ENCODE peak calls at places on chromosomes 6 and 20, in ten cellular contexts. N is CD8-positive, alpha-beta T cell; Q is body of pancreas; T is cardiac muscle cell; W is upper lobe of right lung; E is endodermal cell; R is uterus; M is spleen; J is fibroblast of pulmonary artery; B is ovary. U is an unnamed sample.

GRCh38 chr6:105900120-105900937 is 185.8 kb upstream of the PRDM1 start:
- DNase-seq in J (peak), Q (no peak), N (no peak), B (no peak), W (no peak), R (no peak), T (peak), E (no peak), M (no peak), U (peak)

GRCh38 chr6:136086686-136087085 is 163.4 kb downstream of the MTFR2 start:
- DNase-seq in B (no peak), R (no peak), J (peak), N (no peak), W (no peak), E (no peak), T (peak), Q (no peak), M (no peak), U (no peak)

GRCh38 chr6:91023529-91023928 is 436.7 kb upstream of the MAP3K7 start:
- DNase-seq in B (no peak), T (no peak), M (no peak), Q (no peak), N (no peak), J (no peak), E (no peak), R (no peak), W (no peak), U (no peak)

GRCh38 chr20:30505566-30505965 is 751.9 kb upstream of the DEFB115 start:
- DNase-seq in R (no peak), M (no peak), W (no peak), E (no peak), J (no peak), B (no peak), Q (no peak), T (no peak), N (no peak), U (no peak)

GRCh38 chr6:5271926-5272325 is 10.6 kb downstream of the FARS2 start:
- DNase-seq in M (no peak), Q (no peak), T (no peak), W (no peak), R (no peak), B (no peak), N (no peak), E (no peak), J (no peak), U (no peak)

GRCh38 chr20:44388466-44389023 is 33.0 kb downstream of the HNF4A start:
- DNase-seq in R (peak), W (peak), M (peak), T (peak), Q (peak), J (peak), B (peak), E (peak), N (peak), U (peak)

GRCh38 chr6:408599-409102 is 17.1 kb downstream of the IRF4 start:
- DNase-seq in T (peak), B (no peak), E (peak), Q (peak), R (no peak), N (no peak), W (peak), J (peak), M (no peak), U (peak)

GRCh38 chr6:141388666-141389065 is 744.1 kb upstream of the GJE1 start:
- DNase-seq in E (peak), M (no peak), N (no peak), T (no peak), J (no peak), B (no peak), W (no peak), Q (no peak), R (no peak), U (no peak)

GRCh38 chr20:57714409-57715267 is 4.8 kb upstream of the PMEPA1 start:
- DNase-seq in N (no peak), E (no peak), J (peak), M (no peak), W (no peak), T (peak), Q (no peak), R (no peak), B (no peak), U (peak)

GRCh38 chr6:33762713-33763112 is 16.0 kb upstream of the IP6K3 start:
- DNase-seq in B (no peak), Q (no peak), N (no peak), J (no peak), R (no peak), T (peak), M (no peak), E (no peak), W (no peak), U (peak)

GRCh38 chr6:35498407-35499045 is 1.6 kb upstream of the TEAD3 start:
- DNase-seq in Q (no peak), R (no peak), M (no peak), B (peak), E (peak), T (no peak), W (no peak), J (no peak), N (no peak), U (peak)

GRCh38 chr6:146913842-146914562 is 290.2 kb upstream of the STXBP5 start:
- DNase-seq in M (peak), Q (peak), T (peak), E (peak), N (no peak), R (peak), B (peak), J (peak), W (peak), U (peak)

GRCh38 chr20:39823239-39823638 is 861.1 kb downstream of the DHX35 start:
- DNase-seq in W (no peak), E (no peak), N (no peak), M (no peak), T (peak), Q (peak), J (peak), B (no peak), R (no peak), U (peak)

GRCh38 chr20:16491277-16491912 is 81.9 kb downstream of the KIF16B start:
- DNase-seq in E (no peak), B (no peak), Q (peak), J (no peak), N (no peak), T (peak), R (no peak), W (no peak), M (no peak), U (peak)

GRCh38 chr6:134732761-134733160 is 217.1 kb downstream of the ALDH8A1 start:
- DNase-seq in Q (no peak), B (no peak), R (no peak), M (no peak), E (no peak), T (no peak), J (no peak), W (no peak), N (no peak), U (no peak)

GRCh38 chr20:22411568-22412450 is 172.6 kb downstream of the FOXA2 start:
- DNase-seq in E (no peak), R (peak), T (peak), B (peak), Q (peak), N (no peak), W (no peak), J (peak), M (no peak), U (peak)

GRCh38 chr20:35523298-35523888 is 6.1 kb downstream of the C20orf173 start:
- DNase-seq in T (no peak), Q (no peak), W (no peak), E (peak), N (no peak), J (no peak), R (no peak), B (no peak), M (no peak), U (peak)

GRCh38 chr20:63484651-63485403 is 12.4 kb upstream of the KCNQ2 start:
- DNase-seq in Q (no peak), E (no peak), B (no peak), J (no peak), R (no peak), T (no peak), W (no peak), N (no peak), M (no peak), U (no peak)

GRCh38 chr20:1187605-1188171 is 2.9 kb upstream of the TMEM74B start:
- DNase-seq in E (no peak), T (peak), Q (no peak), N (no peak), M (no peak), R (no peak), W (no peak), J (no peak), B (no peak), U (peak)
- H3K4me3 ChIP-seq in E (no peak), T (no peak), Q (no peak), N (no peak), M (no peak), R (no peak), W (no peak), J (no peak), B (no peak), U (no peak)

GRCh38 chr6:165045631-165046030 is 263.8 kb downstream of the C6orf118 start:
- DNase-seq in N (no peak), E (no peak), M (no peak), R (no peak), Q (no peak), T (no peak), J (no peak), W (no peak), B (no peak), U (no peak)

GRCh38 chr6:165047952-165048351 is 261.5 kb downstream of the C6orf118 start:
- DNase-seq in R (no peak), M (no peak), W (no peak), T (no peak), E (no peak), N (no peak), Q (no peak), J (no peak), B (no peak), U (no peak)

DNA sequence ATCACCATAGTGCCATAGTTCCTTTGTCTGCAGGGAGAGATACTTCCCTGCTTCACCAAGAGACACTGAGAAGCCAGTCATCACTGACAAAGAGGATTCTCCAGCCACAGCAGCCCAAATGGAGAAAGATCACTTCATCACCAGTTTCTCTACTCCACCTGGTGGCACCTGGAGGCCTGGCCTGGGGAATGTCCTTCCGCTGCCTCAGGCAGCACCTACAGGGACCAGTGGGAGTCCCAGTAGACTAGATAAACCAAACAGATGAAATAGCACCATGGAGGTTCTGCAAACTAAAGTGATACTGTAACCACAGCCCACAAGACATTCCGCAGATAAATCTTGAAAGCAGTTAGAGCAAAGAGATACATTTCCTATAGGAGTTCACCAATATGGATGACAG is 266.5 kb downstream of the C6orf118 start:
- DNase-seq in J (no peak), N (no peak), M (no peak), Q (no peak), E (peak), T (no peak), B (no peak), W (no peak), R (no peak), U (no peak)
- TF ChIP-seq CTCF in J (no peak), N (no peak), M (no peak), Q (no peak), E (peak), T (no peak), B (no peak), W (no peak), R (no peak), U (no peak)

GRCh38 chr6:38815250-38815649 is 100.1 kb downstream of the DNAH8 start:
- DNase-seq in Q (no peak), J (no peak), T (no peak), W (no peak), R (no peak), M (no peak), B (no peak), N (no peak), E (no peak), U (no peak)
- H3K4me3 ChIP-seq in Q (no peak), J (no peak), T (no peak), W (no peak), R (no peak), M (no peak), B (no peak), N (no peak), E (no peak), U (no peak)

DNA sequence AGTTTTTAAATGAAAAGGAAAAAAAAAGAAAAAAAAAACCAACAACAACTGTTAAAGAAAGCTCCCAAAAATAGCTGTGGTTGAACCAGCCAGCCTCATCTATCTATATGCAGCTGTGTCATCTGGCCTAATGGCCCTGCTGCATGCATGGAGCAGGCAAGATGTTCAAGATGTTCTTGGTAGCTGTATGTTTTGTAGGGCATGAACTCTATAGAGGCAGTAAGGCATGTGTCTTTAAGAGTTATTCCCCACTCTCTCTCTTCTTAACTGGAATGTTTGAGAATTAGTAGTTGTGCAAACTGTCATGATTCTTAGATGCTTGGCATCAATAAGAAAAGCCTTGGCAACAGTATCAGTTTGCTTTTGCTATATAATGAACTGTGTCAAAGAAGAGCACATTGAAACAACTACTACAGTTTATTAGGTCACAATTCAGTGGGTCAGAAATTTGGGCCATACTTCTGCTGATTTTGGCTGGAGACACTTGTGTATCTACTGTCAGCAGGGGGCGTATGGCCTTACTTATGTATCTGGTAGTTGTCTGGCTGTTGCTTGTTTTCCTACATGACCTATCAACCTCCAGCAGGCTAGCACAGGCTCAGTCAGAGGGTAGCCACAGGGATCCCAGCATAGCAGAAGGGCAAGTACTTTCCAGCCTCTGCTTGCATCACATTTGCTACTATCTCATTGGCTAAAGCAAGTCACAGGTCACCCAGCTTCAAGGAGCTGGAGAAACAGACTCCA is 56.1 kb upstream of the LAMP5 start:
- DNase-seq in W (no peak), B (no peak), N (no peak), J (peak), T (peak), E (peak), Q (peak), R (no peak), M (no peak), U (peak)
- TF ChIP-seq CTCF in W (peak), B (no peak), N (no peak), J (no peak), T (peak), E (peak), Q (peak), R (no peak), M (no peak), U (peak)

GRCh38 chr20:13783528-13783927 is 1.2 kb downstream of the ESF1 start:
- DNase-seq in T (no peak), B (no peak), W (no peak), R (no peak), Q (no peak), J (no peak), M (no peak), E (no peak), N (no peak), U (no peak)
- H3K4me3 ChIP-seq in T (peak), B (no peak), W (peak), R (no peak), Q (no peak), J (peak), M (no peak), E (peak), N (no peak), U (peak)

DNA sequence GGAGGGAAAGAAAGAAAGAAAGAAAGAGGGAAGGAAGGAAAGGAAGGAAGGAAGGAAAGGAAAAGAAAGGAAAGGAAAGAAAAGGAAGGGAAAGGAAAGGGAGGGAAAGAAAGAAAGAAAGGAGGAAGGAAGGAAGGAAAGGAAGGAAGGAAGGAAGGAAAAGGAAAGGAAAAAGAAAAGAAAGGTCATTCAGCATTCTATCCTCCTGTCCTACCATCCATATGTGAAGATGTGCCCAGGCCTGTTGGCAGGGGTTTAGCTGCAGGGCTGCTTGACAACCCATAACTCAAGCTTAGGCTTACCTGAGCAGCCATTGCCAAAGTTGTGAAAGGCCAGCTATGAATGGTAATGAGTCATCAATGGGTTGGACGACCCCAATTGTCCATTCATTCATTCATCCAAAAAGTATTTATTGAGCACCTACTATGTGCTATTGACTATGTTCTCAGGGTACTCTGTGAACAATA is 49.9 kb upstream of the OCSTAMP start:
- DNase-seq in T (no peak), B (no peak), E (peak), Q (no peak), J (no peak), N (no peak), M (no peak), R (no peak), W (no peak), U (no peak)
- TF ChIP-seq CTCF in T (no peak), B (no peak), E (no peak), Q (no peak), J (no peak), N (no peak), M (no peak), R (no peak), W (no peak), U (no peak)

DNA sequence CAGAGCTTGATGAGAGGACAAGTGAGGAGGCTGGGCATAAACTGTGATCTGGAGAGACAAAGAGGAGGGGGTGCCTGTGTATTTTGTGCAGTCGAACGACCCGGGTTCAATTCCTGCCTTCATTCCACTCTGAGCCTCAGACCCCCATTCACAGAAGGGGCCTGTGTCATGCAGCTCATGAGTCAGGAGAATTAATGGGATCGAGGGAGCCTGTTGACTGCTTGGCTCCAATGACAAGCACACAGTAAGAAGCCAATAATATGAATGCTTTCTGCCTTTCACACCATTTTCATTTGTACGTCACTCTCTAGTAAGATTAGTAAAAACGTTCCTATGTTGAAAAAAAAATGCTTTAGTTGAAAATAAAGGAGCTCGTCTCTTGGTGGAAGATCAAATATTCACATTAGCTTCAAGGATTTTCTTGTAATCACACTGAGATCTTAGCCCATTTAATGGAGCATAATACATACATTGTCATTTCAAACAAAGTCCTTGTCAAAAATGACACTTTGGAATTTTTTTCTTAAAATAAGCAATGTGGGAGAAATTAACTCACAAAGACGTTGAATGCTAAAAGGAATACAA is 246.8 kb upstream of the AFDN start:
- DNase-seq in R (no peak), B (no peak), E (no peak), N (no peak), J (no peak), T (no peak), Q (no peak), M (no peak), W (no peak), U (no peak)
- H3K4me3 ChIP-seq in R (no peak), B (no peak), E (no peak), N (no peak), J (no peak), T (no peak), Q (no peak), M (no peak), W (no peak), U (no peak)

DNA sequence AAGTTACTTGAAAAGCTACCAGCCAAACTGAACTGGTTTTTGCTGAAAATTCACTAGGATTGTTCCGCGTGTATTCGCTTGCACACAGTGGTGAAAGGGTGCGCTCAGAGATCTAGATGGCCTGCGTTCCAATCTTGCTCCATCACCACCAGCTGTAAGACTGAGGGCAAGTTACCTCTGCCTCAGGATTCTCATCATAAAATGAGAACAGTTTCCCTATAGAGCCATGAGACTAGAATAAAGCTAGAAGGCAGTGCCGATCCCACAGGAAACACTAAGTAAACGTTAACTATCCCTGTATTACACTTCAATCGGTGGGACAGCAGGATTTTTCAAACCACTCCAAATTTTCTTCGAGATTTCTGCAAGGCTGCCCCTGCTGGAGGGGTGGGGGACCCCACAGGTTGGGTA is 838 bp downstream of the AHCY start:
- DNase-seq in R (no peak), T (peak), E (no peak), B (no peak), N (no peak), J (peak), M (no peak), W (no peak), Q (no peak), U (peak)
- TF ChIP-seq CTCF in R (peak), T (peak), E (peak), B (peak), N (peak), J (no peak), M (no peak), W (no peak), Q (no peak), U (no peak)

DNA sequence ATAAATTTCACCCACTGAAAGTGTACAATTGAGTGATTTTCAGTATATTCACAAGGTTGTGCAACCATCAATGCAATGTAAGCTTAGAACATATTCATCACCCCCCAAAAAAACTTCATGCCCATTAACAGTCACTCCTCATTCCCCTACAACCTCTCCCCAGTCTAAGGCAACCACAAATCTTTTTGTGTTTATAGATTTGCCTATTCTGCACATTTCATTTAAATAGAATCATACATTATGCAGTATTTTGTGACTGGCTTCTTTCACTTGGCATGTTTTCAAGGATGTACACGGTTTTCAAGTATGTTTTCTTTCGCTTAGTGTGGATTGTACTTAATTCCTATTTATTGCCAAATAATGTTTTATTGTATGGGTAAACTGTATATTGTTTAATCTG is 329.3 kb upstream of the RNF24 start:
- DNase-seq in J (no peak), N (no peak), R (no peak), M (no peak), E (no peak), Q (no peak), B (no peak), W (no peak), T (no peak), U (no peak)
- H3K4me3 ChIP-seq in J (no peak), N (no peak), R (no peak), M (no peak), E (no peak), Q (no peak), B (no peak), W (no peak), T (no peak), U (no peak)

U was measured in fibroblast of villous mesenchyme.